ENCODE peak calls at places on chromosomes 5 and 9, in eight cellular contexts. J, D, K, P, T, Z, N and C are unnamed samples.

GRCh38 chr9:85246566-85246965 is 495.2 kb downstream of the AGTPBP1 start:
- DNase-seq in P (no peak), D (no peak), N (no peak), K (no peak), J (no peak), Z (no peak), T (no peak), C (no peak)

GRCh38 chr5:137631453-137631852 is 104.4 kb downstream of the KLHL3 start:
- DNase-seq in N (no peak), P (no peak), J (no peak), K (no peak), T (no peak), Z (no peak), D (no peak), C (no peak)

GRCh38 chr5:67935908-67936573 is 279.5 kb upstream of the PIK3R1 start:
- DNase-seq in P (no peak), N (no peak), J (no peak), Z (no peak), T (no peak), D (no peak), K (no peak), C (no peak)

GRCh38 chr5:77209495-77210090 is 887 bp upstream of the PDE8B start:
- DNase-seq in Z (no peak), T (no peak), K (no peak), P (no peak), N (no peak), D (no peak), J (no peak), C (no peak)

GRCh38 chr9:84716217-84716616 is 46.7 kb downstream of the NTRK2 start:
- DNase-seq in Z (no peak), N (no peak), D (no peak), P (no peak), T (no peak), J (no peak), K (no peak), C (no peak)

GRCh38 chr5:27810458-27810857 is 772.1 kb upstream of the CDH9 start:
- DNase-seq in Z (no peak), N (no peak), K (no peak), P (no peak), J (no peak), T (no peak), D (no peak), C (no peak)

GRCh38 chr5:125228358-125228757 is 481.9 kb upstream of the ZNF608 start:
- DNase-seq in N (no peak), K (no peak), Z (no peak), J (no peak), D (no peak), T (no peak), P (no peak), C (no peak)

GRCh38 chr5:114434396-114435219 is 72.7 kb downstream of the KCNN2 start:
- DNase-seq in Z (no peak), J (no peak), N (no peak), D (no peak), P (no peak), T (no peak), K (no peak), C (no peak)

GRCh38 chr9:100465270-100465669 is 7.7 kb upstream of the TMEFF1 start:
- DNase-seq in Z (no peak), K (no peak), J (no peak), T (no peak), N (peak), P (no peak), D (no peak), C (no peak)

GRCh38 chr5:157451806-157452205 is 8.2 kb upstream of the NIPAL4 start:
- DNase-seq in T (no peak), Z (no peak), J (no peak), N (no peak), K (no peak), D (no peak), P (no peak), C (no peak)

GRCh38 chr9:79279356-79279755 is 292.4 kb upstream of the TLE4 start:
- DNase-seq in K (no peak), J (no peak), Z (no peak), D (no peak), N (no peak), P (no peak), T (no peak), C (no peak)

GRCh38 chr9:124665391-124666058 is 105.6 kb downstream of the NR6A1 start:
- DNase-seq in P (no peak), N (peak), Z (no peak), D (peak), T (no peak), K (no peak), J (no peak), C (no peak)

GRCh38 chr5:160539431-160539830 is 117.8 kb downstream of the PTTG1 start:
- DNase-seq in D (no peak), J (no peak), K (no peak), N (no peak), T (no peak), Z (no peak), P (no peak), C (no peak)

GRCh38 chr9:95048225-95049087 is 269.1 kb downstream of the FANCC start:
- DNase-seq in D (peak), J (peak), Z (no peak), T (peak), K (peak), N (peak), P (peak), C (no peak)

GRCh38 chr9:100600511-100601079 is 22.7 kb downstream of the CAVIN4 start:
- DNase-seq in Z (no peak), T (no peak), J (no peak), D (no peak), N (no peak), K (no peak), P (no peak), C (no peak)

GRCh38 chr9:16060457-16061129 is 507.8 kb downstream of the CCDC171 start:
- DNase-seq in K (no peak), P (no peak), N (no peak), J (no peak), Z (no peak), D (no peak), T (no peak), C (no peak)

GRCh38 chr9:76490249-76490990 is 31.4 kb downstream of the GCNT1 start:
- DNase-seq in T (no peak), K (no peak), N (no peak), J (no peak), Z (no peak), D (no peak), P (no peak), C (no peak)

GRCh38 chr5:140926211-140926902 is at the start of gene PCDHAC1:
- DNase-seq in N (no peak), P (peak), D (peak), T (peak), J (peak), Z (peak), K (peak), C (peak)

GRCh38 chr5:111829701-111830100 is 72.7 kb upstream of the NREP start:
- DNase-seq in P (no peak), T (no peak), Z (no peak), J (no peak), D (no peak), N (no peak), K (no peak), C (no peak)

GRCh38 chr5:95988877-95989276 is 27.2 kb upstream of the ELL2 start:
- DNase-seq in D (no peak), J (no peak), K (no peak), P (no peak), T (no peak), N (peak), Z (no peak), C (no peak)

GRCh38 chr9:31137151-31137849 is 1247.1 kb upstream of the ACO1 start:
- DNase-seq in D (peak), Z (no peak), N (peak), T (no peak), P (no peak), K (no peak), J (peak), C (no peak)

GRCh38 chr5:135566422-135567416 is 12.1 kb downstream of the CXCL14 start:
- DNase-seq in K (no peak), T (peak), J (no peak), D (no peak), Z (peak), N (no peak), P (no peak), C (no peak)

GRCh38 chr5:157434096-157434495 is 25.9 kb upstream of the NIPAL4 start:
- DNase-seq in T (no peak), D (no peak), N (no peak), J (no peak), P (no peak), Z (no peak), K (no peak), C (no peak)

GRCh38 chr5:169106906-169107305 is 194.0 kb downstream of the SLIT3 start:
- DNase-seq in P (no peak), D (no peak), T (no peak), K (no peak), Z (no peak), J (no peak), N (no peak), C (no peak)

GRCh38 chr5:170139786-170140335 is 34.2 kb downstream of the FOXI1 start:
- DNase-seq in D (peak), P (no peak), N (no peak), J (no peak), Z (no peak), T (no peak), K (no peak), C (no peak)

GRCh38 chr9:74753650-74754049 is 134.1 kb downstream of the TRPM6 start:
- DNase-seq in Z (no peak), D (no peak), J (no peak), P (no peak), N (no peak), K (no peak), T (no peak), C (no peak)

GRCh38 chr5:142421625-142422397 is 97.0 kb upstream of the SPRY4 start:
- DNase-seq in Z (no peak), K (no peak), P (no peak), J (no peak), D (no peak), N (no peak), T (no peak), C (no peak)

GRCh38 chr9:90925581-90926257 is 124.1 kb downstream of the SYK start:
- DNase-seq in K (no peak), D (peak), N (no peak), T (no peak), J (no peak), P (no peak), Z (no peak), C (no peak)

GRCh38 chr5:23084815-23085214 is 231.7 kb upstream of the CDH12 start:
- DNase-seq in K (no peak), Z (no peak), D (peak), N (no peak), J (no peak), T (no peak), P (no peak), C (no peak)

GRCh38 chr5:53607896-53608295 is 47.5 kb downstream of the NDUFS4 start:
- DNase-seq in J (no peak), N (no peak), P (no peak), T (no peak), Z (no peak), K (no peak), D (no peak), C (no peak)

GRCh38 chr5:139915274-139915673 is 119.7 kb downstream of the PSD2 start:
- DNase-seq in N (no peak), T (no peak), D (no peak), K (no peak), P (no peak), Z (peak), J (no peak), C (no peak)

GRCh38 chr5:9174446-9174845 is 371.4 kb downstream of the SEMA5A start:
- DNase-seq in Z (no peak), K (no peak), P (no peak), J (no peak), D (no peak), N (no peak), T (no peak), C (no peak)

GRCh38 chr9:91758491-91758981 is 191.5 kb downstream of the ROR2 start:
- DNase-seq in D (peak), T (no peak), K (no peak), Z (peak), J (peak), N (peak), P (peak), C (no peak)

GRCh38 chr5:54905942-54906537 is 79.4 kb downstream of the ESM1 start:
- DNase-seq in D (peak), T (no peak), N (peak), J (peak), P (peak), Z (peak), K (peak), C (peak)

GRCh38 chr5:50401337-50401736 is 39.8 kb downstream of the EMB start:
- DNase-seq in K (no peak), Z (no peak), J (no peak), D (no peak), T (no peak), P (no peak), N (no peak), C (no peak)

GRCh38 chr9:6956796-6957355 is 199.1 kb downstream of the KDM4C start:
- DNase-seq in K (no peak), J (no peak), P (no peak), Z (no peak), N (no peak), T (no peak), D (no peak), C (no peak)

GRCh38 chr9:6960777-6961176 is 203.0 kb downstream of the KDM4C start:
- DNase-seq in Z (no peak), P (no peak), D (no peak), J (no peak), K (no peak), T (no peak), N (no peak), C (no peak)

GRCh38 chr9:6959275-6960000 is 201.7 kb downstream of the KDM4C start:
- DNase-seq in J (no peak), P (no peak), N (no peak), D (no peak), Z (no peak), K (no peak), T (no peak), C (no peak)

DNA sequence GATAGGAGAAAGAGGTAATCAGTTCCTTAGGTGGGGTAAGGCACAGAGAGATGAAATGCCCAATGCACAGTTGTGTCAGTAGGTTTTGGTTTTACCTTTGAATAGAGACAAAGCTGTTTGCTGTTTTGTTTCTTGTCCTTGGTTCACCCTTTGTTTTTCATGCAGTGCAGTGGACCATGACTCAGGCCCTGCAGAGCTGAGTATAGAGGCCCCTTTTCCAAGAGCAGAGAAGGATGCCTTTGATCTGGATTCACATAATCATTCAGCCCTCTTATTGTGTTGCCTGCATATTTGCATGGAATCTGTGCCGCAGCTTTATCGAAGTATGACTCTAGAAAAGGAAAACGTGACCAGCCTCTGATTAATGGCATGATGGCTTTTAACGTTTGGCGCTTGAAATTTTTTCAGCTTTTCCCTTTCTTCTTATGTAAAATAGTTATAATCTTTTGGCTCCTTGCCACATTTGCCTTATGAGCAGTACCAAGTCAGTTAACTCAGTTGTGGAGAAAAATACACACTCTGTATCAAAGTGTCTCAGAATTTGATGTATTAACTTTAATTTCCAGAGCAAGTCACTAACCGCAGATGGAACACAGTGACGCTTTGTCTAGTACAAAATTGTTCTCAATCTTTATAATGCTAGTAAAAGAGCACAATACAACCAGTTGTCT is 197.6 kb downstream of the KDM4C start:
- DNase-seq in Z (no peak), T (no peak), D (no peak), J (no peak), P (no peak), N (peak), K (no peak), C (no peak)
- TF ChIP-seq EP300 in Z (no peak), T (no peak), D (no peak), J (no peak), P (no peak), N (peak), K (no peak), C (no peak)

DNA sequence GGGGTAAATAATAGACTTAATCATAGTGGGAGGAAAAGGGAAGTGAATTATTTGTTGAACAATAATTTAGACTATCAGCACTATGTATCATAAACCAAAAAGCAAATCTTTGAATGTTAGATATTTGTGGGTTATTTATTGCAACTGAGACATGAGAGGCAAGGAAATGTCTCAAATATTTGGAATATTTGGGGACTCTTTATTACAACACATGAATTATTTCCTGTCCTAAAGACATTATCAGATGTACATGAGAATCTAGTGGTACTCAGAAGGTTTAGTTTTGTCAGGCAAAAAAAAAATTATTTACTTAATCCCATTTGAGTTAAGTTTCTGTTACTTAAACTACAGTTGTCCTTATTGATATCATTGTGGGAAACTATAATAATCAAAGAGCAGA is 91.1 kb downstream of the TLR4 start:
- DNase-seq in Z (no peak), D (no peak), J (no peak), P (no peak), K (no peak), T (no peak), N (no peak), C (no peak)
- TF ChIP-seq POLR2A in Z (no peak), D (no peak), J (no peak), P (no peak), K (no peak), T (no peak), N (no peak), C (no peak)

GRCh38 chr5:31819926-31820516 is 181.1 kb downstream of the PDZD2 start:
- DNase-seq in D (peak), T (no peak), J (no peak), P (no peak), N (no peak), K (no peak), Z (no peak), C (no peak)
- TF ChIP-seq EP300 in D (no peak), T (no peak), J (no peak), P (no peak), N (no peak), K (no peak), Z (no peak), C (no peak)

GRCh38 chr5:41368158-41368557 is 142.2 kb downstream of the PLCXD3 start:
- DNase-seq in K (no peak), N (no peak), P (no peak), Z (no peak), D (no peak), J (no peak), T (no peak), C (no peak)
- TF ChIP-seq POLR2A in K (no peak), N (no peak), P (no peak), Z (no peak), D (no peak), J (no peak), T (no peak), C (no peak)

GRCh38 chr9:131402738-131403492 is 9.0 kb downstream of the PRRC2B start:
- DNase-seq in K (peak), N (peak), Z (peak), J (peak), P (peak), D (peak), T (no peak), C (peak)
- TF ChIP-seq EP300 in K (peak), N (peak), Z (peak), J (peak), P (peak), D (no peak), T (peak), C (no peak)

DNA sequence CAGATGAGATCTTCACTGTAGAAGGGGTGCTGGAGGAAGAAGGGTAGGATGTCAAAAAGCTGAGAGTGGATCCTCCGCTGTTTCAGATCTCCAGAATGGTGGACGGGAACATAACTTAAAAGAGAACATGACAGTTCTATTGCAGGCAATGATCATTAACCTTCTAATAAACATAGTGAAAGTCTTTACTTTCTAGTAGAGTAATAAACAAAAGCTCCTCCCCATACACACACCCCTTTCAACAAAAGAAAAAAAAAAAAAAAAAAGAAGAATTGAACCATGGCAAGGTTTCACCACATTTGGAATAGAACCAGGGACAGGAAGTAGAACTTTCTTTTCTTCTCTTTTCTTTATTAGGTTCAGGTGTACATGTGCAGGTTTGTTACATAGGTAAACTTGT is 768.1 kb upstream of the RIOK2 start:
- DNase-seq in K (no peak), J (no peak), D (no peak), T (no peak), Z (no peak), P (no peak), N (no peak), C (no peak)
- TF ChIP-seq POLR2A in K (no peak), J (no peak), D (no peak), T (no peak), Z (no peak), P (no peak), N (no peak), C (no peak)

GRCh38 chr5:167759411-167759821 is 532.0 kb upstream of the WWC1 start:
- DNase-seq in D (peak), P (no peak), T (no peak), K (no peak), J (no peak), Z (no peak), N (no peak), C (no peak)

GRCh38 chr5:167755420-167755819 is 536.0 kb upstream of the WWC1 start:
- DNase-seq in N (no peak), K (no peak), J (no peak), T (no peak), P (no peak), D (no peak), Z (no peak), C (no peak)

GRCh38 chr5:167753725-167754490 is 537.5 kb upstream of the WWC1 start:
- DNase-seq in D (no peak), P (no peak), J (no peak), K (no peak), T (no peak), Z (no peak), N (no peak), C (no peak)

GRCh38 chr5:167754501-167754941 is 536.9 kb upstream of the WWC1 start:
- DNase-seq in J (no peak), K (no peak), Z (no peak), T (no peak), P (no peak), D (no peak), N (no peak), C (no peak)
- TF ChIP-seq EP300 in J (no peak), K (no peak), Z (no peak), T (no peak), P (no peak), D (no peak), N (no peak), C (no peak)

DNA sequence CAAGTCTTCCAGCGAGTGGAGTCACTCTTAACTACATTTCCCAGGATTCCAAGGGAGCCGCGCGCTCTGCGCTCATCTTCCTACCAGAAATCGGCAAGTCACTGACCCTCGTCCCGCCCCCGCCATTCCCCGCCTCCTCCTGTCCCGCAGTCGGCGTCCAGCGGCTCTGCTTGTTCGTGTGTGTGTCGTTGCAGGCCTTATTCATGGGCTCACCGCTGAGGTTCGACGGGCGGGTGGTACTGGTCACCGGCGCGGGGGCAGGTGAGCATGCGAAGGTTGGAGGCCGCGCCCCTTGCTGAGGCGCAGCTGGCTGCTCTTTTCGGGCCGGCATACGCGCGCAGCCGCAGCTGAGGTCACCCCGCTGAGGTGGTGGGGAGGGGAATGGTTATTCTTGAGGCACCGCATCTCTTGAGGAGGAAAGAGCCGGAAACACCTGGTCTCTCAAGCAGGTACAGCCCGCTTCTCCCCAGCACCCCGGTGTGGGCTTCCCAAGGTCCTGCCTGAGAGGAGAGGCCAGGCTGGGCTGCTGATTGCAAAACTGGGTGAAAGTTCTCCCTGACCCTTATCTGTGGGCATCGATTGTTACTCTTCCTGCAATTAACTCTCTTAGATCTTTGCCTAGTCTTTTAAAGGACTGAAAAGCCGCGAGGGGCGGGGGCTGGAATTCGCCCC is at the start of gene HSD17B4:
- DNase-seq in Z (peak), K (peak), N (peak), T (peak), P (peak), D (peak), J (peak), C (peak)
- TF ChIP-seq POLR2A in Z (peak), K (peak), N (peak), T (peak), P (peak), D (peak), J (no peak), C (no peak)

GRCh38 chr5:153559926-153560325 is 69.5 kb downstream of the GRIA1 start:
- DNase-seq in Z (no peak), J (no peak), D (no peak), T (no peak), P (no peak), N (no peak), K (no peak), C (no peak)
- TF ChIP-seq EP300 in Z (no peak), J (no peak), D (no peak), T (no peak), P (no peak), N (no peak), K (no peak), C (no peak)